ENCODE peak calls at places on chromosomes 5 and 9, in nine cellular contexts. A, F, L, P, D, W, H, O and J are unnamed samples.
A peak's percentile ranks its signal among the peaks of the same experiment; 100 is the strongest.

GRCh38 chr9:132988244-132989013 is 9.9 kb downstream of the GFI1B start:
- DNase-seq in A (no peak), F (no peak), L (no peak), P (no peak), D (no peak), W (no peak), H (no peak), O (no peak), J (no peak)

GRCh38 chr9:133994359-133995011 is 2.4 kb upstream of the VAV2 start:
- DNase-seq in A (peak; percentile 89), F (peak; percentile 71), L (peak; percentile 72), P (peak; percentile 79), D (peak; percentile 66), W (peak; percentile 81), H (peak; percentile 87), O (peak; percentile 75), J (peak; percentile 95)

GRCh38 chr5:137667341-137667740 is 68.5 kb downstream of the KLHL3 start:
- DNase-seq in A (no peak), F (no peak), L (no peak), P (no peak), D (peak; percentile 2), W (no peak), H (no peak), O (no peak), J (no peak)

GRCh38 chr9:131693651-131694597 is 46.0 kb downstream of the RAPGEF1 start:
- DNase-seq in A (no peak), F (no peak), L (no peak), P (no peak), D (peak; percentile 26), W (no peak), H (no peak), O (no peak), J (no peak)

GRCh38 chr9:93670208-93671029 is 94.0 kb downstream of the PHF2 start:
- DNase-seq in A (no peak), F (peak; percentile 50), L (peak; percentile 82), P (no peak), D (peak; percentile 27), W (peak; percentile 18), H (no peak), O (peak; percentile 12), J (peak; percentile 17)

GRCh38 chr5:116455061-116455460 is 119.6 kb downstream of the SEMA6A start:
- DNase-seq in A (no peak), F (peak; percentile 31), L (no peak), P (no peak), D (peak; percentile 68), W (no peak), H (no peak), O (no peak), J (no peak)

GRCh38 chr5:150339165-150339564 is 18.3 kb upstream of the TCOF1 start:
- DNase-seq in A (no peak), F (no peak), L (no peak), P (no peak), D (no peak), W (no peak), H (no peak), O (no peak), J (no peak)

GRCh38 chr9:69149321-69149807 is 24.7 kb upstream of the TJP2 start:
- DNase-seq in A (no peak), F (peak; percentile 84), L (no peak), P (no peak), D (peak; percentile 83), W (no peak), H (no peak), O (no peak), J (peak; percentile 37)

GRCh38 chr5:6365977-6366590 is 12.3 kb downstream of the MED10 start:
- DNase-seq in A (no peak), F (no peak), L (no peak), P (no peak), D (no peak), W (no peak), H (no peak), O (no peak), J (no peak)

GRCh38 chr9:133057553-133057952 is 4.2 kb upstream of the CEL start:
- DNase-seq in A (no peak), F (no peak), L (no peak), P (no peak), D (no peak), W (no peak), H (no peak), O (no peak), J (no peak)

GRCh38 chr9:99004115-99004514 is 60.4 kb downstream of the COL15A1 start:
- DNase-seq in A (no peak), F (no peak), L (no peak), P (no peak), D (no peak), W (no peak), H (no peak), O (no peak), J (no peak)

GRCh38 chr5:19314840-19315239 is 673.2 kb downstream of the CDH18 start:
- DNase-seq in A (no peak), F (no peak), L (no peak), P (no peak), D (peak; percentile 83), W (no peak), H (no peak), O (no peak), J (no peak)
- TF ChIP-seq CTCF in A (no peak), F (no peak), L (no peak), P (no peak), D (peak; percentile 48), W (no peak), H (no peak), O (no peak), J (peak; percentile 24)

DNA sequence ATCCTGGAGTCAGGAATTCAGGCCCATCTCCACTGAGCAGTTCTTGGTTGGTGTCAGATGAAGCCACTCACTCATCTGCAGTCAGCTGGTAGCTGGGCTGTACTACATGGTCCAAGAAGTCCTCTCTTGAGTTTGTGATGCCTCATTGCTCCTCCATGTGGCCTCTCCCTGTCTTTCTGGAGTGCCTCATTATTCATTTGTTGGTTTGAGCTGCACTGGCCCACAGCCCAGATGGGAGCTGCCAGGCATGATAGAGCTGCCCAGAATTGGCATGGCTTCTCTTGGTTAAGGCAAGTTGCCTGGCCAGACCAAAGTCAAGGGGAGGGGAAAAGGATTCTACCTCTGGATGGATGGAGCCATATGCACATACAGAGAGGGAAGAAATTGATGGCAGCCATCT is 8.0 kb downstream of the PTCD2 start:
- DNase-seq in A (no peak), F (peak; percentile 51), L (peak; percentile 50), P (no peak), D (peak; percentile 74), W (no peak), H (peak; percentile 52), O (peak; percentile 44), J (no peak)
- TF ChIP-seq CTCF in A (no peak), F (no peak), L (no peak), P (no peak), D (no peak), W (no peak), H (peak; percentile 16), O (no peak), J (no peak)

GRCh38 chr5:82494942-82495341 is 216.8 kb upstream of the RPS23 start:
- DNase-seq in A (no peak), F (peak; percentile 34), L (peak; percentile 4), P (no peak), D (peak; percentile 14), W (no peak), H (no peak), O (no peak), J (no peak)
- TF ChIP-seq CTCF in A (no peak), F (peak; percentile 53), L (peak; percentile 44), P (no peak), D (peak; percentile 23), W (peak; percentile 13), H (peak; percentile 40), O (no peak), J (peak; percentile 30)

DNA sequence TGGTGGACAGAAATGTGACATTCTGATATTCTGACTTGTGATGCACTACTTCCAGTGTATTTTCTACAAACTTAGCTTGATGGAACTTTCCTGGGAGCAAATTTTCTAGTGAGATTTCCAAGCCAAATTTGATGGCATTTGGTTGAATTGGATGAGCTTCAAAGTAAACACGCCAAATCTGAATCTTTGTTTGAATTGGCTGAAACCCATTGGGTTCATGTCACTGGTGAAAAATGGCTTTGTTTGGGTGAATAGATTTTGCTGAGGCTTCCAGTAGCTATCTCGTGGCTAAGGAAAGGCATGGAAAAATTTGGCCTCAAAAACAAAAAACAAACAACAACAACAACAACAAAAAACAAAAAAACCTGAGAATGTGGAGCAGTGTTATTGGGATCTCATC is 271.1 kb upstream of the RPS23 start:
- DNase-seq in A (no peak), F (no peak), L (no peak), P (no peak), D (peak; percentile 73), W (no peak), H (no peak), O (no peak), J (no peak)
- TF ChIP-seq CTCF in A (no peak), F (no peak), L (no peak), P (no peak), D (no peak), W (no peak), H (no peak), O (no peak), J (no peak)

GRCh38 chr9:16258191-16258590 is 612.3 kb downstream of the BNC2 start:
- DNase-seq in A (no peak), F (no peak), L (no peak), P (no peak), D (no peak), W (no peak), H (no peak), O (no peak), J (no peak)

GRCh38 chr9:16254674-16255073 is 615.8 kb downstream of the BNC2 start:
- DNase-seq in A (no peak), F (no peak), L (no peak), P (no peak), D (no peak), W (no peak), H (no peak), O (no peak), J (no peak)

GRCh38 chr9:16255217-16255616 is 615.3 kb downstream of the BNC2 start:
- DNase-seq in A (no peak), F (no peak), L (no peak), P (no peak), D (no peak), W (no peak), H (no peak), O (no peak), J (no peak)

GRCh38 chr9:16258708-16259107 is 611.8 kb downstream of the BNC2 start:
- DNase-seq in A (peak; percentile 15), F (no peak), L (no peak), P (no peak), D (no peak), W (no peak), H (no peak), O (no peak), J (no peak)

DNA sequence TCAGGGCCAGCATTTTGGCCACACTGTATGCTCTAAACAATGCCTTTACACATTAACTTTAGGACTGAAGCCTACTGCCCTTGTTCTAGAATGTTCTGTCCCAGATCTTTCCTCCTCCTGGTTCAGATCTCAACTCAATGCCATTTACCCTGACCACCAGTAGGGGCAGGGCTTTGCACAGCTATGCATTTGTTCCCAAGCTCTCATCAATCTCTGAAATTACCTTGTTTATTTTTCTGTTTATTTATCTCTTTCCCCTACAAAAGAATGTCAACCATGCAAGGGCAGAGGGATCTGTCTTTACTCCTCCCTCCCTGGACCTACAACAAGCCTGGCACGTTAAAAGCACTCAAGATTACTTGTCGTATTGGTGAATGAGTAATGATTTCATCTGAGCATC is 612.9 kb downstream of the BNC2 start:
- DNase-seq in A (no peak), F (peak; percentile 45), L (no peak), P (no peak), D (peak; percentile 26), W (no peak), H (no peak), O (no peak), J (peak; percentile 18)
- TF ChIP-seq CTCF in A (no peak), F (peak; percentile 81), L (peak; percentile 44), P (peak; percentile 41), D (peak; percentile 74), W (no peak), H (peak; percentile 53), O (peak; percentile 50), J (peak; percentile 51)

GRCh38 chr5:169265888-169266287 is 35.1 kb downstream of the SLIT3 start:
- DNase-seq in A (no peak), F (no peak), L (peak; percentile 2), P (no peak), D (no peak), W (no peak), H (no peak), O (no peak), J (no peak)
- TF ChIP-seq CTCF in A (no peak), F (peak; percentile 11), L (peak; percentile 39), P (no peak), D (peak; percentile 14), W (no peak), H (no peak), O (no peak), J (peak; percentile 38)